ENCODE peak calls at places on chromosome 2, in five cellular contexts. S, G, W, R and H are unnamed samples.

GRCh38 chr2:197947219-197947757 is 142.9 kb downstream of the PLCL1 start:
- DNase-seq in S (no peak), G (no peak), W (no peak), R (no peak), H (no peak)

GRCh38 chr2:98869868-98870267 is 66.2 kb downstream of the CRACDL start:
- DNase-seq in S (no peak), G (no peak), W (no peak), R (no peak), H (no peak)

GRCh38 chr2:15943914-15944313 is 3.6 kb downstream of the MYCN start:
- DNase-seq in S (no peak), G (no peak), W (no peak), R (peak; percentile 10), H (no peak)

GRCh38 chr2:10776231-10776977 is 36.2 kb downstream of the PDIA6 start:
- DNase-seq in S (no peak), G (no peak), W (no peak), R (no peak), H (no peak)

GRCh38 chr2:174846941-174847938 is 83.0 kb upstream of the CHRNA1 start:
- DNase-seq in S (peak; percentile 74), G (no peak), W (peak; percentile 97), R (peak; percentile 20), H (no peak)

GRCh38 chr2:217653240-217653639 is 349.6 kb downstream of the TNS1 start:
- DNase-seq in S (no peak), G (no peak), W (peak; percentile 89), R (peak; percentile 91), H (no peak)

GRCh38 chr2:21461754-21462153 is 338.0 kb downstream of the TDRD15 start:
- DNase-seq in S (no peak), G (no peak), W (no peak), R (no peak), H (no peak)

GRCh38 chr2:129849559-129850160 is 129.8 kb upstream of the RAB6C start:
- DNase-seq in S (peak; percentile 72), G (peak; percentile 69), W (peak; percentile 78), R (peak; percentile 76), H (peak; percentile 89)

GRCh38 chr2:173451137-173451536 is 96.5 kb downstream of the CDCA7 start:
- DNase-seq in S (no peak), G (no peak), W (no peak), R (no peak), H (no peak)

GRCh38 chr2:12965540-12966269 is 249.0 kb downstream of the TRIB2 start:
- DNase-seq in S (no peak), G (no peak), W (peak; percentile 83), R (no peak), H (no peak)

GRCh38 chr2:120886534-120886961 is 150.9 kb downstream of the GLI2 start:
- DNase-seq in S (no peak), G (no peak), W (no peak), R (no peak), H (no peak)

GRCh38 chr2:143482316-143482715 is 353.1 kb downstream of the ARHGAP15 start:
- DNase-seq in S (no peak), G (no peak), W (peak; percentile 37), R (no peak), H (no peak)

GRCh38 chr2:203579131-203579643 is 44.1 kb upstream of the RAPH1 start:
- DNase-seq in S (no peak), G (no peak), W (peak; percentile 84), R (peak; percentile 56), H (no peak)

GRCh38 chr2:119448427-119449141 is 16.9 kb downstream of the TMEM37 start:
- DNase-seq in S (no peak), G (no peak), W (no peak), R (no peak), H (peak; percentile 74)

GRCh38 chr2:113977660-113978523 is 88.0 kb downstream of the ACTR3 start:
- DNase-seq in S (peak; percentile 42), G (no peak), W (peak; percentile 72), R (no peak), H (no peak)

GRCh38 chr2:151614159-151614558 is 120.1 kb downstream of the NEB start:
- DNase-seq in S (no peak), G (no peak), W (no peak), R (no peak), H (no peak)

GRCh38 chr2:68829764-68830163 is 41.4 kb downstream of the BMP10 start:
- DNase-seq in S (no peak), G (no peak), W (no peak), R (no peak), H (no peak)

GRCh38 chr2:68833162-68833561 is 38.0 kb downstream of the BMP10 start:
- DNase-seq in S (no peak), G (no peak), W (no peak), R (no peak), H (peak; percentile 74)

GRCh38 chr2:68832161-68832869 is 38.9 kb downstream of the BMP10 start:
- DNase-seq in S (no peak), G (peak; percentile 46), W (peak; percentile 78), R (peak; percentile 22), H (peak; percentile 59)

GRCh38 chr2:68828887-68829708 is 42.1 kb downstream of the BMP10 start:
- DNase-seq in S (no peak), G (peak; percentile 39), W (peak; percentile 96), R (peak; percentile 71), H (peak; percentile 91)

GRCh38 chr2:68831688-68832087 is 39.5 kb downstream of the BMP10 start:
- DNase-seq in S (no peak), G (no peak), W (peak; percentile 83), R (no peak), H (no peak)
- H3K4me1 ChIP-seq in S (no peaks in the 10 kb centered on the region), G (peaks cover 59% of the 10 kb centered on the region), W (peaks cover 34% of the 10 kb centered on the region), R (peaks cover 27% of the 10 kb centered on the region), H (peaks cover 97% of the 10 kb centered on the region)

GRCh38 chr2:157056200-157056676 is 201.3 kb upstream of the GALNT5 start:
- DNase-seq in S (no peak), G (no peak), W (peak; percentile 75), R (peak; percentile 68), H (no peak)

GRCh38 chr2:157052685-157053224 is 204.8 kb upstream of the GALNT5 start:
- DNase-seq in S (no peak), G (no peak), W (peak; percentile 87), R (peak; percentile 56), H (no peak)

GRCh38 chr2:157058161-157058560 is 199.3 kb upstream of the GALNT5 start:
- DNase-seq in S (no peak), G (no peak), W (no peak), R (no peak), H (no peak)

GRCh38 chr2:157053876-157054275 is 203.6 kb upstream of the GALNT5 start:
- DNase-seq in S (no peak), G (no peak), W (no peak), R (no peak), H (no peak)

GRCh38 chr2:157055660-157056199 is 201.8 kb upstream of the GALNT5 start:
- DNase-seq in S (no peak), G (peak; percentile 3), W (peak; percentile 53), R (peak; percentile 48), H (no peak)
- H3K4me2 ChIP-seq in S (no peak overlapping the region), G (no peak overlapping the region), W (peak overlapping the region; percentile 55), R (peak overlapping the region; percentile 50), H (no peak overlapping the region)

DNA sequence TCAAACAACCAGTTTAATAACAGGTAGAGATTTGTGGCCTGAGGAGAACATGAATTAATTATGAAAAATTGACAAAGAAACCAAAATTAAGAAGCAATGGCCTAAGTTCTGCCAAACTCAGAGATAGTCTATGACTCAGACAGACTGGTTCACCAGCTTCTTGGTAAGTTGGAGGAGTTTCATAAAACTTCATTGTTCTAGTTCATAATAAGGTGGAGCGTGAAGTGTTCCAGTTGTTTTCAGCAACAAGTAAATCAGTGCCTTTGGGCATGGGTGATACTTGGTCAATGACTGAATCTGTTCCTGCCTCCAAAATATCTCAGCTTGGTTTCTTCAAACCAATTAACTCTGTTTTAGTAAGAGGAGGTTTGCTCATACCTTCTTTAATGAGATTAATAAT is 40.0 kb downstream of the SLC40A1 start:
- DNase-seq in S (no peak), G (no peak), W (no peak), R (no peak), H (no peak)
- H3K4me3 ChIP-seq in S (no peak overlapping the region), G (no peak overlapping the region), W (no peak overlapping the region), R (no peak overlapping the region), H (no peak overlapping the region)

DNA sequence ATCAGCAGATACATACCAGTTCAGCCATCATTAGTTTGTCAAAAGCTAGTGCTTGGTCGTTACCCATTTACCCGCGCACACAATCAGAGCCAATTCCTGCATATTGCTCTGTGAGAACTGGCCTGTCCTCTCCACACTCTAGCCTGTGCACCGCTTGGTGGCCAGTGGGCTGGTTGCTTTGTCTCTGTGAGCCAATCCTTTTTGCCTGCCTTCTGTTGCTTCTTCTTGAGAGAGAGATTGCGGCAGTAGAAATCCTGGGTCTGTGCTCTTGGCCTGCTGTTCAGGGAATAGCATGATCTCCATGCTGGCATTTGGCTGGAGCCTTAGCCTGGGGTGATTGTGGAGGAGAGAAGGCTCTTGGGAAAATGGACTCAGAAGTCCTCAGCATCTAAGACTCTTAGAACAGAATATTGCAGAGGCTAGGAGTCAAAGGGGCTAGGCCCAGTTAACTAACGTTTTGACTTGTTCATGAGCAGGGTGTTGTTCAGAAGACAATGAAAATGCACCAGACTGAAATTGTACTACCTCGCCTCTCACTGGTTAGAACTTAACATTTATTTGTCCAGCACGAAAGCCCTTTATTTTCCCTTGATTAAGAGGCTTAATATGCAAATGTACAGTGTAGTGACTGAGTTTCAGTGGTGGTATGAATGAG is 37.1 kb downstream of the MAP4K4 start:
- DNase-seq in S (peak; percentile 16), G (no peak), W (no peak), R (no peak), H (no peak)
- H3K4me1 ChIP-seq in S (peaks cover 17% of the 10 kb centered on the region), G (peaks cover 65% of the 10 kb centered on the region), W (peaks cover 31% of the 10 kb centered on the region), R (peaks cover 71% of the 10 kb centered on the region), H (no peaks in the 10 kb centered on the region)

GRCh38 chr2:70523996-70524965 is 29.3 kb downstream of the TGFA start:
- DNase-seq in S (no peak), G (no peak), W (peak; percentile 34), R (peak; percentile 76), H (no peak)
- H3K4me2 ChIP-seq in S (no peak overlapping the region), G (no peak overlapping the region), W (no peak overlapping the region), R (peak overlapping the region; percentile 89), H (no peak overlapping the region)